ENCODE peak calls at places on chromosomes 11 and 22, in nine cellular contexts. D, G, Z, M, R, Q, P, H and T are unnamed samples. For H3K4me1, the result is how much of the 10 kb centered on the place peaks cover.

GRCh38 chr11:18457435-18457834 is 1.8 kb downstream of the LDHAL6A start:
- DNase-seq in Q (peak), H (no peak), G (peak), R (peak), Z (no peak), M (no peak), D (no peak), P (no peak), T (no peak)

GRCh38 chr11:94089356-94089755 is 39.3 kb upstream of the PANX1 start:
- DNase-seq in H (no peak), Q (no peak), R (no peak), P (no peak), G (no peak), M (no peak), D (no peak), Z (no peak), T (peak)

GRCh38 chr22:33728847-33729246 is 191.4 kb downstream of the LARGE1 start:
- DNase-seq in Q (no peak), P (no peak), Z (no peak), D (no peak), G (no peak), R (no peak), M (no peak), H (no peak), T (no peak)

GRCh38 chr11:4068962-4069361 is 25.6 kb upstream of the RRM1 start:
- DNase-seq in H (no peak), M (no peak), R (no peak), G (no peak), P (no peak), Z (no peak), Q (peak), D (no peak), T (no peak)

GRCh38 chr11:110857885-110858555 is 145.8 kb upstream of the ARHGAP20 start:
- DNase-seq in M (no peak), Q (peak), R (no peak), G (peak), H (no peak), D (peak), P (no peak), Z (no peak), T (peak)

GRCh38 chr22:20526628-20527355 is 19.4 kb downstream of the MED15 start:
- DNase-seq in R (peak), P (no peak), Q (no peak), M (peak), H (no peak), D (peak), Z (no peak), G (peak), T (no peak)

GRCh38 chr11:14179126-14179820 is 179.7 kb downstream of the RRAS2 start:
- DNase-seq in R (no peak), G (no peak), D (peak), M (no peak), H (no peak), P (no peak), Z (no peak), Q (peak), T (no peak)

GRCh38 chr22:31692186-31692886 is 30.3 kb upstream of the PISD start:
- DNase-seq in G (no peak), Z (no peak), H (no peak), R (no peak), P (no peak), Q (no peak), M (no peak), D (peak), T (no peak)

GRCh38 chr11:129324533-129325175 is 51.0 kb upstream of the BARX2 start:
- DNase-seq in Z (no peak), Q (peak), P (no peak), R (peak), D (no peak), M (no peak), H (no peak), G (no peak), T (no peak)

DNA sequence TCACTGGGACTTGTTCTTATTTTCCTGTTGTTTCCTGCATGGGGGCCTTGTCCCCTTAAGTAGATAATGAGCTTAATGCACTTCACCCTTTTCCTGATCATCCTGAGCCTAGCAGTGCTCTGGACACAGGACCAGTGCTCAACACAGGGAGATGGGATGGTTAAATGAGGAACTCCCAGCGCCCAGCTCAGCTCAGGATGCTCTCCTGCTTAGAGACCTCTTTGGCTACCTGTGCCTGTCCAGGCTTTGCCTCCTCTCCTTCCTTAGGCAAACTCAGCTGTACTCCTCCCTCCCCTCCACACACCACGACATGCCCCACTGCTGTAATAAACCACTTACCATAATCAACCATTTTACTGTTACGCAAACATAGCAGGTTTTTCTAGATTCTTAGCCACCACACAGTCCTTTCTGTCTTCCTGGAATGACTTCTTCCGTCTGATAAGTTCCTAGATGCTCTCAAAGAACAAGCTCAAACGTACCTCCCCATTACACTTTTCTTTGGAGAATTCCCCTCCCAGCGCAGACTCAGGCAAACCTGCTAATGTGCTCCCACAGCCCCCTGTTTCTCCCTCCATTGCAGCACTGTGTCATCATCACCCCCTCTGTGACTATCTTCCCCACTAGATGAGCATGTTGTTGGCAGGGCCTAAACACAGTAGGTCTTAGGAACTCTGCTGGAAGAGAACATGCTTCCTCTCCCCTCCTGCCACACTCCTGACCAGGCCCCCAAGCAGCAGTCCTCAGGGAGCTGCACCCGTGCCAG is 113.6 kb downstream of the MICAL2 start:
- DNase-seq in G (no peak), P (no peak), H (no peak), R (no peak), M (no peak), D (peak), Z (no peak), Q (no peak), T (no peak)
- TF ChIP-seq POLR2A in G (no peak), P (no peak), H (no peak), R (no peak), M (no peak), D (no peak), Z (no peak), Q (no peak), T (no peak)

GRCh38 chr11:103529217-103529684 is 420.0 kb downstream of the DYNC2H1 start:
- DNase-seq in Q (no peak), G (peak), Z (no peak), H (no peak), R (peak), M (no peak), D (peak), P (no peak), T (no peak)
- H3K4me1 ChIP-seq in Q (under half), G (half or more), Z (under half), H (under half), R (half or more), M (under half), D (under half), P (under half), T (under half)

DNA sequence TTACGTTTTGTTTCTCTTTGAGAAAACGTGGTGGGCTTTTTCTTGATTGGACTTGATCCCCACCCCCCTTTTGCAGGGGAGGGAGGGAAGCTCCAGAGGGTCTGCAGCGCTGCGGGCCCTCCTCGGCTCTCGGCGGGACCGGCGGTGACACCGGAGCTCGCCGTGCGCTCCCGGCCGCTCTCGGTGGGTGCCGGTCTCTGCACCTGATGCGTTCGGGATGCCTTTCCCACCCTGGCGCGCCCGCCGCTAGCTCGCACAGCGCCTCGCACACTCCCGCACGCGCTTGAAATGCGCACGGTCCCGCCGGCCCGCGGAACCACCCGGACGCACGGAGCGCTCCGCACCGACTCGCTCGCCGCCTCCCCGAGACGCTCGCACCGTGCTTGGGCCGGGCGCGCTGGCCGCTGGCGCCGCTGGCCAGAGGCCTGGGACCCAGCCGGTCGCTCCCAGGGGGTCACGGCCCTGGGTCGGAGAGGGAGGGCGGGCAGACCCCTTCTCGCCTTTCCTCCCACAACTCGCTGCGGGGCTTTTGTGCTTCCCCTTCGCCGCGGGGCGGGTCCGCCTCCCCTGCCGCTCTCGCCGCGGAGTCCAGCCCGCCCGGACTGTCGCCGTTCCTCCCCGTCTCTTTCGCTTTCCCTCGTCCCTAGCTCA is 1.0 kb downstream of the ZBTB16 start:
- DNase-seq in Q (no peak), R (no peak), H (peak), P (peak), D (no peak), M (peak), G (peak), Z (no peak), T (peak)
- TF ChIP-seq POLR2A in Q (peak), R (no peak), H (no peak), P (no peak), D (no peak), M (no peak), G (no peak), Z (peak), T (no peak)

GRCh38 chr11:102147031-102147430 is 36.8 kb downstream of the YAP1 start:
- DNase-seq in D (peak), H (no peak), Q (no peak), P (no peak), G (no peak), M (no peak), Z (no peak), R (no peak), T (no peak)
- H3K4me1 ChIP-seq in D (under half), H (under half), Q (under half), P (half or more), G (under half), M (under half), Z (under half), R (under half), T (under half)